ENCODE peak calls at places on chromosomes 5 and 9, in six cellular contexts. M, F, G, Y, Z and E are unnamed samples.

GRCh38 chr5:172420215-172420934 is 34.0 kb downstream of the SH3PXD2B start:
- DNase-seq in M (peak), Z (no peak), Y (peak), F (peak), G (peak), E (peak)

GRCh38 chr9:105059260-105059659 is 131.3 kb upstream of the ABCA1 start:
- DNase-seq in M (no peak), Z (no peak), Y (no peak), F (no peak), G (no peak), E (no peak)

GRCh38 chr5:145637396-145637795 is 197.7 kb downstream of the PRELID2 start:
- DNase-seq in F (no peak), M (no peak), Z (no peak), Y (no peak), G (no peak), E (no peak)

GRCh38 chr5:173497685-173498084 is 118.8 kb downstream of the BOD1 start:
- DNase-seq in G (no peak), F (no peak), Y (no peak), M (no peak), Z (no peak), E (no peak)

GRCh38 chr9:36399980-36400331 is at the start of gene RNF38:
- DNase-seq in M (no peak), G (no peak), Y (no peak), F (no peak), Z (no peak), E (peak)

GRCh38 chr5:115351356-115352195 is 55.1 kb upstream of the CCDC112 start:
- DNase-seq in F (no peak), Y (no peak), M (no peak), Z (no peak), G (no peak), E (no peak)

GRCh38 chr9:131237931-131238401 is 38.3 kb downstream of the FAM78A start:
- DNase-seq in F (peak), M (no peak), G (peak), Y (peak), Z (peak), E (peak)

GRCh38 chr5:110634475-110634874 is 92.0 kb downstream of the TMEM232 start:
- DNase-seq in G (no peak), F (no peak), Z (no peak), M (no peak), Y (no peak), E (no peak)

GRCh38 chr9:120439147-120439546 is 140.8 kb downstream of the CDK5RAP2 start:
- DNase-seq in F (no peak), M (no peak), Y (no peak), Z (no peak), G (no peak), E (peak)

GRCh38 chr5:25688156-25688555 is 1043.4 kb upstream of the CDH10 start:
- DNase-seq in G (no peak), M (no peak), Y (no peak), F (no peak), Z (no peak), E (no peak)

GRCh38 chr5:112390327-112390726 is 28.8 kb downstream of the EPB41L4A start:
- DNase-seq in Z (no peak), M (peak), F (no peak), G (no peak), Y (no peak), E (no peak)

GRCh38 chr9:83934569-83935275 is 13.5 kb upstream of the KIF27 start:
- DNase-seq in Y (no peak), M (no peak), Z (no peak), F (no peak), G (no peak), E (no peak)

GRCh38 chr5:136212252-136212721 is 19.3 kb upstream of the SMIM32 start:
- DNase-seq in M (peak), F (no peak), G (peak), Z (no peak), Y (peak), E (peak)